ENCODE peak calls at places on chromosomes 11 and 22, in four cellular contexts. D is mesenchymal stem cell, F is neuronal stem cell, W is IMR-90. H is an unnamed sample.
A peak's percentile ranks its signal among the peaks of the same experiment; 100 is the strongest.

GRCh38 chr11:88086297-88086696 is 88.9 kb downstream of the RAB38 start:
- DNase-seq in D (no peak), F (no peak), W (no peak), H (no peak)

GRCh38 chr11:120186408-120186798 is 24.4 kb upstream of the OAF start:
- DNase-seq in D (no peak), F (no peak), W (no peak), H (no peak)

GRCh38 chr11:111870113-111870512 is 1.3 kb downstream of the ALG9 start:
- DNase-seq in D (no peak), F (no peak), W (no peak), H (no peak)

GRCh38 chr22:26763633-26764295 is 106.4 kb downstream of the MIAT start:
- DNase-seq in D (peak; percentile 27), F (no peak), W (peak; percentile 45), H (no peak)

GRCh38 chr11:10969387-10969786 is 111.5 kb upstream of the ZBED5 start:
- DNase-seq in D (no peak), F (no peak), W (no peak), H (peak; percentile 64)

GRCh38 chr22:43260818-43261217 is 73.9 kb upstream of the TTLL12 start:
- DNase-seq in D (peak; percentile 76), F (no peak), W (peak; percentile 18), H (no peak)

GRCh38 chr11:65558785-65559509 is 788 bp upstream of the LTBP3 start:
- DNase-seq in D (no peak), F (no peak), W (peak; percentile 33), H (no peak)

GRCh38 chr11:6705905-6706535 is 22.9 kb upstream of the MRPL17 start:
- DNase-seq in D (peak; percentile 79), F (peak; percentile 41), W (peak; percentile 63), H (peak; percentile 49)

GRCh38 chr11:10495464-10495786 is 40.4 kb downstream of the AMPD3 start:
- DNase-seq in D (no peak), F (no peak), W (no peak), H (no peak)

GRCh38 chr11:12674936-12675696 is 895 bp downstream of the TEAD1 start:
- DNase-seq in D (peak; percentile 63), F (no peak), W (no peak), H (peak; percentile 57)

GRCh38 chr11:78417175-78417887 is at the start of gene GAB2:
- DNase-seq in D (no peak), F (no peak), W (no peak), H (peak; percentile 68)

GRCh38 chr22:36222887-36223450 is 16.4 kb downstream of the APOL2 start:
- DNase-seq in D (no peak), F (no peak), W (no peak), H (no peak)

GRCh38 chr11:110735431-110736157 is 23.4 kb upstream of the ARHGAP20 start:
- DNase-seq in D (no peak), F (no peak), W (no peak), H (no peak)

GRCh38 chr11:107457558-107458271 is at the start of gene CWF19L2:
- DNase-seq in D (peak; percentile 97), F (peak; percentile 88), W (peak; percentile 96), H (peak; percentile 92)

GRCh38 chr11:57434640-57435546 is 8.0 kb upstream of the SLC43A3 start:
- DNase-seq in D (peak; percentile 98), F (no peak), W (peak; percentile 97), H (peak; percentile 94)

GRCh38 chr11:73578786-73579185 is 19.1 kb downstream of the FAM168A start:
- DNase-seq in D (no peak), F (no peak), W (no peak), H (no peak)

GRCh38 chr11:27468209-27468608 is 4.4 kb downstream of the LGR4 start:
- DNase-seq in D (peak; percentile 82), F (no peak), W (peak; percentile 53), H (peak; percentile 80)

GRCh38 chr11:62540804-62541671 is 5.6 kb downstream of the AHNAK start:
- DNase-seq in D (peak; percentile 30), F (no peak), W (peak; percentile 4), H (no peak)

GRCh38 chr11:126468102-126468521 is 112.6 kb downstream of the ST3GAL4 start:
- DNase-seq in D (no peak), F (no peak), W (no peak), H (no peak)

GRCh38 chr11:2578006-2578933 is 121.5 kb downstream of the KCNQ1OT1 start:
- DNase-seq in D (no peak), F (no peak), W (no peak), H (no peak)

DNA sequence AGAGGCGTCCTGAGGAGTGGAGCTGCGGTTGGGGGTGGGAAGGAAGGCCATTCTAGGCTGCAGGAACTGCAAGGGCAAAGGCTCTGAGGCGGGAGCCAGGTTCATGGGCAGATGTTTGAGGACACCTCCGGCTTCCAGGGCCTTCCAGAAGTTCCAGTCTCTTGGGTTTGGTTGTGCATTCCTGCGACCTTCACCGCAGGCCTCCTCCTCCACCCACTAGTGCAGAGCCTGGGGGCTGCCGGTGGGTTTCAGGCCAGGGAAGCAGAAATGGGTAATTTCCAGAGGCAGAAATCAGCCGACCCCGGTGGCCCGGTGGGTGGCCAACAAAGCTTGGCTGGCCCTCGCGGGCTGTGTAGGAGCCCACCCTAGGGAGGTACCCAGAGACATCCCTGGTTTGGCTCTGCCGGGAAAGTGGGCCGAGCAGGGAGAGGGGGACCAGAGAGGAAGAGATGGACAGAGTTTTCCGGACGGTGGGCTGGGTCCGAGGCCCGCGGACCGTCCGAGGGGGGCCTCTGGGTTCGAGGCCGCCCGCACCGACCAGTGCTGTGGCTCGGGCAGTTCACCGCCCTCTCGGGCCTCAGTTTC is 388 bp upstream of the PHETA2 start:
- DNase-seq in D (no peak), F (no peak), W (no peak), H (no peak)
- H2AFZ ChIP-seq in D (no peak overlapping the region), F (no peak overlapping the region), W (peak overlapping the region; percentile 95), H (peak overlapping the region; percentile 79)

GRCh38 chr22:20720692-20721408 is 53.1 kb upstream of the SERPIND1 start:
- DNase-seq in D (no peak), F (no peak), W (no peak), H (no peak)
- H3K18ac ChIP-seq in D (no peak overlapping the region), F (no peak overlapping the region), W (no peak overlapping the region), H (no peak overlapping the region)

DNA sequence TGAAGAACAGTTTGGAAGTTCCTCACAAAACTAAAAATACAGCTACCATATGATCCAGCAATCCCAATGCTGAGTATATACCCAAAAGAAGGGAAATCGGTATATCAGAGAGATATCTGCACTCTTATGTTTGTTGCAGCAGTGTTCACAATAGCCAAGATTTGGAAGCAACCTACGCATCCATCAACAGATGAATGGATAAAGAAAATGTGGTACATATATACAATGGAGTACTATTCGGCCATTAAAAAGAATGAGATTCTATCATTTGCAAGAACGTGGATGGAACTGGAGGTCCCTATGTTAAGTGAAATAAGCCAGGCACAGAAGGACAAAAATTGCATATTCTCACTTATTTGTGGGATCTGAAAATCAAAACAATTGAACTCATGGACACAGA is 46.5 kb downstream of the XRRA1 start:
- DNase-seq in D (no peak), F (no peak), W (no peak), H (no peak)
- H3K9me3 ChIP-seq in D (peaks cover 39% of the 10 kb centered on the region), F (no peaks in the 10 kb centered on the region), W (peaks cover 3% of the 10 kb centered on the region), H (no peaks in the 10 kb centered on the region)

DNA sequence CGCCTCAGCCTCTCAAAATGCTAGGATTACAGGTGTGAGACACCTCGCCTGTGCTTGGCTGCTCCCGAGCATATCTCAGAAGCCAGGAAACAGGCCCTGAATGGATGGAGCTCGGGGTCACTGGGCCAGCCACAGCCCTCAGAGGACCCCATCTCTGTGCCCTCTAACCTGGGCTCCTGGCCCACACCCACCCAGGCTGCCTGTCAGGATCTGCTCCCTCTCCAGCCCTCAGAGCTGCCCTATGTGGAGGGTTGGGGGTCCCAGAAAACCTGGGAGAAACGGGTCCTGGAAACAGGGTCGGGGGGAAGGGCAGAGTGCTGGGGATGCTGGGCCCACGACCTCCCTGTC is 5.2 kb upstream of the CCDC188 start:
- DNase-seq in D (no peak), F (no peak), W (no peak), H (no peak)
- H2AFZ ChIP-seq in D (no peak overlapping the region), F (peak overlapping the region; percentile 42), W (no peak overlapping the region), H (no peak overlapping the region)

GRCh38 chr11:67382481-67383136 is 9.2 kb upstream of the RAD9A start:
- DNase-seq in D (peak; percentile 79), F (peak; percentile 75), W (peak; percentile 69), H (peak; percentile 92)
- H3K18ac ChIP-seq in D (no peak overlapping the region), F (no peak overlapping the region), W (no peak overlapping the region), H (no peak overlapping the region)

DNA sequence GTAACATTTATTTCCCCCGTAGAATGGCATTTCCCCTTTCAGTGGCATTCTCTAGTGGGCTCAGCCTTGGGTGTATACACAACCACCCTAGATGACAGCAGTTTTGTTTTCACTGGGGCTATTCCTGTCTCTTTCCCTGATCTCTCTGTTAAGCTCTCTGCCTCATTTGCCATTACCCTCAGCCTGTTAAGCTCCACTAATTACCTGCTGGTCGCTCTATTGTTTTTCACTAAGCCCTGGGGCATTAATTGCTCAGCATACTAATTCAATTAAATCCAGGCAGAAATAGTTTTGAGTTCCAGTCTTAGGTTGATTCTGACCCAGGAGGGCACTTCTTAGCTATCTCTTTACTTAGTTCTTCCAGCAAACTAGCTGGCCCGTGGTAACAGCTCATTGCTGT is 80.0 kb downstream of the BRD1 start:
- DNase-seq in D (no peak), F (no peak), W (no peak), H (no peak)
- H3K9me3 ChIP-seq in D (peaks cover 38% of the 10 kb centered on the region), F (peaks cover 3% of the 10 kb centered on the region), W (peaks cover 5% of the 10 kb centered on the region), H (peaks cover 6% of the 10 kb centered on the region)

GRCh38 chr22:38420734-38421133 is 34.3 kb downstream of the KCNJ4 start:
- DNase-seq in D (no peak), F (no peak), W (no peak), H (no peak)

GRCh38 chr22:38419864-38420172 is 35.2 kb downstream of the KCNJ4 start:
- DNase-seq in D (no peak), F (no peak), W (no peak), H (no peak)

GRCh38 chr22:38424525-38425080 is 30.4 kb downstream of the KCNJ4 start:
- DNase-seq in D (no peak), F (no peak), W (no peak), H (no peak)

GRCh38 chr22:38423512-38424503 is 31.2 kb downstream of the KCNJ4 start:
- DNase-seq in D (no peak), F (no peak), W (no peak), H (no peak)

GRCh38 chr22:38422615-38423511 is 32.1 kb downstream of the KCNJ4 start:
- DNase-seq in D (no peak), F (no peak), W (no peak), H (peak; percentile 10)
- H2AFZ ChIP-seq in D (no peak overlapping the region), F (no peak overlapping the region), W (peak overlapping the region; percentile 63), H (no peak overlapping the region)

DNA sequence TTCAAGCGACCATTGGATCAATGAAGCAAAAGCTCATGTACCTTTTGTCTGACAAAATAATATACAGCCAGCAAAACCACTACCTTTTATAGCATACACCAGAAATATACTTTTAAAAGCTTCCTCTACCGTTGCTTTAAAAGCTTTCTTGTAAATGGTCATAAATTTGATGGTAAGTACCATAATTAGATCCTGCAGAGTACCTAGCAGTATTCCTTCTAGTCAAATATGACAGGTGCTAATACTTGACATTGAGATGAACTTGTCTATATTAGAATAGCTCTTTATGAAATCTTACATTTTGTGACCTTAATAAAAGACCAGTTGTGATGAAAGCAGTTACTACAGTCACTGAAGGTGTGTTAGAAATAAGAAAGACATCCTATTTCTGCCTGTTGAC is 340.5 kb upstream of the ANO3 start:
- DNase-seq in D (no peak), F (no peak), W (no peak), H (no peak)
- H3K18ac ChIP-seq in D (no peak overlapping the region), F (no peak overlapping the region), W (no peak overlapping the region), H (no peak overlapping the region)

DNA sequence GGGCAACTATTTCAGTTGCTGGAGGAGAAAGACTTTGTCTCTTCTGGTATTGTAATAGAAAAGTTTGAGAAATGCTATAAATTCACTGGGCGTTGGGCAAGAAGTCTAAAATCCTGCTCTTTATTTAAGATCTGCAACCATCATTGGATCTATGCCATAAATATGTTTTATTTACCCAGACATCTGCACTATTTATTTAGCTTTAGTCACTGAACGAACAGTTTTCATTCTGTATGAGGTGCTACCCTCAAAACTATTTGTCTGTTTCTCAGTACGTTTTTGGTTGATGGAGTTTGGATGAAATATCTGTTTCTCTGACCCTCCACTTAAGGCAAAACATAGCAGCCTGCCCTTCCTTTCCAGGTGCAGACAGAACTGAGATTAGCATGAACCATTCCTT is 171.5 kb downstream of the SNX19 start:
- DNase-seq in D (no peak), F (no peak), W (no peak), H (no peak)
- H3K9me3 ChIP-seq in D (peaks cover 76% of the 10 kb centered on the region), F (no peaks in the 10 kb centered on the region), W (peaks cover 9% of the 10 kb centered on the region), H (no peaks in the 10 kb centered on the region)

H was measured in trophoblast cell.